ENCODE peak calls at places on chromosomes 16 and 17, in nine cellular contexts. P, T, F, H, L, O, M, D and V are unnamed samples.

GRCh38 chr16:13254998-13255614 is 353.7 kb downstream of the SHISA9 start:
- ATAC-seq in P (no peak), T (no peak), F (no peak), H (no peak), L (no peak), O (no peak), M (no peak), D (no peak), V (no peak)

GRCh38 chr16:87854907-87855683 is 14.2 kb downstream of the SLC7A5 start:
- ATAC-seq in P (no peak), T (no peak), F (peak; percentile 2), H (no peak), L (no peak), O (no peak), M (no peak), D (no peak), V (no peak)

GRCh38 chr17:7460850-7461660 is 16.2 kb downstream of the CHRNB1 start:
- ATAC-seq in P (no peak), T (no peak), F (no peak), H (no peak), L (no peak), O (no peak), M (no peak), D (no peak), V (peak; percentile 36)

GRCh38 chr16:79776243-79776884 is 175.8 kb upstream of the MAF start:
- ATAC-seq in P (peak; percentile 95), T (no peak), F (peak; percentile 77), H (no peak), L (peak; percentile 97), O (no peak), M (no peak), D (no peak), V (peak; percentile 71)

GRCh38 chr16:87806608-87807546 is 41.1 kb upstream of the KLHDC4 start:
- ATAC-seq in P (peak; percentile 92), T (peak; percentile 85), F (peak; percentile 87), H (peak; percentile 81), L (peak; percentile 96), O (no peak), M (no peak), D (peak; percentile 95), V (peak; percentile 92)

GRCh38 chr16:85927938-85928337 is 29.0 kb downstream of the IRF8 start:
- ATAC-seq in P (no peak), T (no peak), F (no peak), H (no peak), L (no peak), O (no peak), M (no peak), D (no peak), V (no peak)

GRCh38 chr16:67092227-67092626 is 17.5 kb upstream of the PHAF1 start:
- ATAC-seq in P (no peak), T (no peak), F (no peak), H (no peak), L (no peak), O (no peak), M (no peak), D (no peak), V (no peak)

GRCh38 chr16:50665128-50665878 is 15.8 kb downstream of the SNX20 start:
- ATAC-seq in P (peak; percentile 94), T (peak; percentile 87), F (peak; percentile 94), H (peak; percentile 54), L (peak; percentile 89), O (peak; percentile 78), M (peak; percentile 74), D (peak; percentile 60), V (peak; percentile 56)

GRCh38 chr16:49631521-49632041 is 224.3 kb downstream of the ZNF423 start:
- ATAC-seq in P (no peak), T (no peak), F (no peak), H (no peak), L (no peak), O (no peak), M (peak; percentile 44), D (no peak), V (no peak)

GRCh38 chr17:66526827-66527226 is 224.4 kb downstream of the PRKCA start:
- ATAC-seq in P (no peak), T (no peak), F (no peak), H (no peak), L (no peak), O (no peak), M (no peak), D (no peak), V (no peak)

GRCh38 chr16:1991135-1991551 is 1.4 kb downstream of the SYNGR3 start:
- ATAC-seq in P (no peak), T (peak; percentile 13), F (no peak), H (peak; percentile 37), L (peak; percentile 4), O (peak; percentile 51), M (no peak), D (peak; percentile 45), V (peak; percentile 37)

GRCh38 chr17:1362065-1362848 is 37.8 kb downstream of the YWHAE start:
- ATAC-seq in P (no peak), T (no peak), F (no peak), H (peak; percentile 73), L (peak; percentile 5), O (peak; percentile 64), M (no peak), D (peak; percentile 78), V (peak; percentile 19)

GRCh38 chr16:48432136-48432535 is 46.9 kb upstream of the SIAH1 start:
- ATAC-seq in P (peak; percentile 47), T (peak; percentile 52), F (no peak), H (no peak), L (peak; percentile 41), O (no peak), M (no peak), D (no peak), V (peak; percentile 82)

GRCh38 chr17:49523706-49524472 is 28.8 kb downstream of the NGFR start:
- ATAC-seq in P (no peak), T (no peak), F (no peak), H (peak; percentile 68), L (no peak), O (peak; percentile 90), M (no peak), D (peak; percentile 97), V (peak; percentile 99)

GRCh38 chr17:64554028-64554637 is 47.4 kb downstream of the CEP95 start:
- ATAC-seq in P (no peak), T (no peak), F (peak; percentile 86), H (no peak), L (no peak), O (peak; percentile 58), M (no peak), D (no peak), V (no peak)

GRCh38 chr17:6831662-6832263 is at the start of gene TEKT1:
- ATAC-seq in P (peak; percentile 80), T (peak; percentile 97), F (peak; percentile 54), H (peak; percentile 91), L (peak; percentile 59), O (peak; percentile 94), M (no peak), D (peak; percentile 89), V (peak; percentile 89)